ENCODE peak calls at places on chromosomes 5 and 9, in ten cellular contexts. One of them, this sample, is unnamed.

GRCh38 chr5:538271-538771 is 14.1 kb upstream of the SLC9A3 start:
- DNase-seq in activated CD8-positive, alpha-beta memory T cell treated with anti-CD3 and anti-CD28 coated beads, Interleukin-2, amount 50 U/mL, for 48 hours: no peak
- DNase-seq in NCI-H1092: no peak
- DNase-seq in omental fat pad: no peak
- DNase-seq in astrocyte of the spinal cord: no peak
- DNase-seq in H4: no peak
- DNase-seq in HCEC 1CT: no peak
- DNase-seq in M059J: no peak
- DNase-seq in A673: no peak
- DNase-seq in Jurkat, Clone E6-1: no peak
- DNase-seq in this sample: no peak

GRCh38 chr9:7907636-7908195 is 108.1 kb upstream of the DMAC1 start:
- DNase-seq in NCI-H1092: no peak
- DNase-seq in omental fat pad: no peak
- DNase-seq in M059J: no peak
- DNase-seq in HCEC 1CT: no peak
- DNase-seq in activated CD8-positive, alpha-beta memory T cell treated with anti-CD3 and anti-CD28 coated beads, Interleukin-2, amount 50 U/mL, for 48 hours: no peak
- DNase-seq in H4: no peak
- DNase-seq in astrocyte of the spinal cord: no peak
- DNase-seq in Jurkat, Clone E6-1: peak
- DNase-seq in A673: peak
- DNase-seq in this sample: no peak

GRCh38 chr9:37255187-37255586 is 134.8 kb downstream of the ZCCHC7 start:
- DNase-seq in omental fat pad: no peak
- DNase-seq in A673: no peak
- DNase-seq in astrocyte of the spinal cord: no peak
- DNase-seq in HCEC 1CT: no peak
- DNase-seq in activated CD8-positive, alpha-beta memory T cell treated with anti-CD3 and anti-CD28 coated beads, Interleukin-2, amount 50 U/mL, for 48 hours: no peak
- DNase-seq in M059J: no peak
- DNase-seq in Jurkat, Clone E6-1: no peak
- DNase-seq in H4: no peak
- DNase-seq in NCI-H1092: no peak
- DNase-seq in this sample: no peak

GRCh38 chr5:164357405-164358033 is 852.1 kb downstream of the MAT2B start:
- DNase-seq in H4: no peak
- DNase-seq in NCI-H1092: no peak
- DNase-seq in astrocyte of the spinal cord: no peak
- DNase-seq in activated CD8-positive, alpha-beta memory T cell treated with anti-CD3 and anti-CD28 coated beads, Interleukin-2, amount 50 U/mL, for 48 hours: no peak
- DNase-seq in M059J: no peak
- DNase-seq in Jurkat, Clone E6-1: no peak
- DNase-seq in A673: no peak
- DNase-seq in omental fat pad: no peak
- DNase-seq in HCEC 1CT: no peak
- DNase-seq in this sample: no peak

GRCh38 chr9:127500399-127500798 is 49.1 kb downstream of the LRSAM1 start:
- DNase-seq in activated CD8-positive, alpha-beta memory T cell treated with anti-CD3 and anti-CD28 coated beads, Interleukin-2, amount 50 U/mL, for 48 hours: no peak
- DNase-seq in Jurkat, Clone E6-1: no peak
- DNase-seq in H4: no peak
- DNase-seq in omental fat pad: no peak
- DNase-seq in astrocyte of the spinal cord: no peak
- DNase-seq in NCI-H1092: no peak
- DNase-seq in HCEC 1CT: no peak
- DNase-seq in A673: no peak
- DNase-seq in M059J: no peak
- DNase-seq in this sample: no peak

GRCh38 chr5:122703214-122703613 is 71.7 kb upstream of the SNX2 start:
- DNase-seq in HCEC 1CT: no peak
- DNase-seq in astrocyte of the spinal cord: no peak
- DNase-seq in M059J: no peak
- DNase-seq in activated CD8-positive, alpha-beta memory T cell treated with anti-CD3 and anti-CD28 coated beads, Interleukin-2, amount 50 U/mL, for 48 hours: no peak
- DNase-seq in Jurkat, Clone E6-1: no peak
- DNase-seq in omental fat pad: no peak
- DNase-seq in NCI-H1092: no peak
- DNase-seq in A673: no peak
- DNase-seq in H4: no peak
- DNase-seq in this sample: no peak

GRCh38 chr5:10724799-10725507 is 36.1 kb downstream of the DAP start:
- DNase-seq in M059J: peak
- DNase-seq in activated CD8-positive, alpha-beta memory T cell treated with anti-CD3 and anti-CD28 coated beads, Interleukin-2, amount 50 U/mL, for 48 hours: no peak
- DNase-seq in omental fat pad: no peak
- DNase-seq in Jurkat, Clone E6-1: no peak
- DNase-seq in H4: peak
- DNase-seq in NCI-H1092: peak
- DNase-seq in astrocyte of the spinal cord: peak
- DNase-seq in HCEC 1CT: peak
- DNase-seq in A673: peak
- DNase-seq in this sample: no peak

GRCh38 chr5:151454166-151454565 is 6.8 kb downstream of the SLC36A1 start:
- DNase-seq in H4: no peak
- DNase-seq in HCEC 1CT: no peak
- DNase-seq in omental fat pad: no peak
- DNase-seq in Jurkat, Clone E6-1: no peak
- DNase-seq in activated CD8-positive, alpha-beta memory T cell treated with anti-CD3 and anti-CD28 coated beads, Interleukin-2, amount 50 U/mL, for 48 hours: no peak
- DNase-seq in A673: no peak
- DNase-seq in M059J: peak
- DNase-seq in astrocyte of the spinal cord: no peak
- DNase-seq in NCI-H1092: no peak
- DNase-seq in this sample: no peak

GRCh38 chr9:14158911-14159310 is 155.0 kb downstream of the NFIB start:
- DNase-seq in H4: no peak
- DNase-seq in NCI-H1092: no peak
- DNase-seq in A673: no peak
- DNase-seq in astrocyte of the spinal cord: peak
- DNase-seq in activated CD8-positive, alpha-beta memory T cell treated with anti-CD3 and anti-CD28 coated beads, Interleukin-2, amount 50 U/mL, for 48 hours: no peak
- DNase-seq in omental fat pad: no peak
- DNase-seq in HCEC 1CT: peak
- DNase-seq in Jurkat, Clone E6-1: no peak
- DNase-seq in M059J: peak
- DNase-seq in this sample: no peak